ENCODE peak calls at places on chromosomes 1 and 21, in ten cellular contexts. One of them, this sample, is unnamed.
A peak's percentile ranks its signal among the peaks of the same experiment; 100 is the strongest.

GRCh38 chr1:43363283-43363934 is 4.4 kb downstream of the ELOVL1 start:
- DNase-seq in kidney: no peak
- DNase-seq in mesendoderm: no peak
- DNase-seq in pancreas: no peak
- DNase-seq in colonic mucosa: peak; percentile 64
- DNase-seq in OCI-LY7: peak; percentile 8
- DNase-seq in naive thymus-derived CD4-positive, alpha-beta T cell: no peak
- DNase-seq in SJSA1: no peak
- DNase-seq in right cardiac atrium: no peak
- DNase-seq in tibial artery: no peak
- DNase-seq in this sample: no peak

GRCh38 chr21:37868896-37869295 is 47.4 kb downstream of the KCNJ6 start:
- DNase-seq in kidney: no peak
- DNase-seq in mesendoderm: peak; percentile 12
- DNase-seq in pancreas: no peak
- DNase-seq in colonic mucosa: no peak
- DNase-seq in OCI-LY7: no peak
- DNase-seq in naive thymus-derived CD4-positive, alpha-beta T cell: no peak
- DNase-seq in SJSA1: peak; percentile 53
- DNase-seq in right cardiac atrium: no peak
- DNase-seq in tibial artery: no peak
- DNase-seq in this sample: no peak

GRCh38 chr1:89547563-89548485 is 23.2 kb downstream of the LRRC8B start:
- DNase-seq in kidney: no peak
- DNase-seq in mesendoderm: no peak
- DNase-seq in pancreas: peak; percentile 50
- DNase-seq in colonic mucosa: no peak
- DNase-seq in OCI-LY7: no peak
- DNase-seq in naive thymus-derived CD4-positive, alpha-beta T cell: no peak
- DNase-seq in SJSA1: peak; percentile 48
- DNase-seq in right cardiac atrium: no peak
- DNase-seq in tibial artery: peak; percentile 66
- DNase-seq in this sample: peak; percentile 54

GRCh38 chr1:55215194-55216021 is at the start of gene USP24:
- DNase-seq in kidney: peak; percentile 94
- DNase-seq in mesendoderm: peak; percentile 80
- DNase-seq in pancreas: peak; percentile 87
- DNase-seq in colonic mucosa: peak; percentile 89
- DNase-seq in OCI-LY7: peak; percentile 84
- DNase-seq in naive thymus-derived CD4-positive, alpha-beta T cell: peak; percentile 85
- DNase-seq in SJSA1: peak; percentile 77
- DNase-seq in right cardiac atrium: peak; percentile 79
- DNase-seq in tibial artery: peak; percentile 82
- DNase-seq in this sample: peak; percentile 71

GRCh38 chr1:150927629-150928028 is 1.5 kb downstream of the SETDB1 start:
- DNase-seq in kidney: no peak
- DNase-seq in mesendoderm: no peak
- DNase-seq in pancreas: no peak
- DNase-seq in colonic mucosa: no peak
- DNase-seq in OCI-LY7: no peak
- DNase-seq in naive thymus-derived CD4-positive, alpha-beta T cell: no peak
- DNase-seq in SJSA1: no peak
- DNase-seq in right cardiac atrium: no peak
- DNase-seq in tibial artery: no peak
- DNase-seq in this sample: no peak

GRCh38 chr21:33402011-33402979 is 918 bp upstream of the IFNGR2 start:
- DNase-seq in kidney: peak; percentile 90
- DNase-seq in mesendoderm: peak; percentile 82
- DNase-seq in pancreas: peak; percentile 50
- DNase-seq in colonic mucosa: peak; percentile 53
- DNase-seq in OCI-LY7: peak; percentile 60
- DNase-seq in naive thymus-derived CD4-positive, alpha-beta T cell: no peak
- DNase-seq in SJSA1: no peak
- DNase-seq in right cardiac atrium: peak; percentile 74
- DNase-seq in tibial artery: peak; percentile 90
- DNase-seq in this sample: peak; percentile 46

GRCh38 chr21:39562791-39563770 is 49.7 kb upstream of the B3GALT5 start:
- DNase-seq in kidney: no peak
- DNase-seq in mesendoderm: no peak
- DNase-seq in pancreas: peak; percentile 20
- DNase-seq in colonic mucosa: no peak
- DNase-seq in OCI-LY7: no peak
- DNase-seq in naive thymus-derived CD4-positive, alpha-beta T cell: no peak
- DNase-seq in SJSA1: no peak
- DNase-seq in right cardiac atrium: no peak
- DNase-seq in tibial artery: no peak
- DNase-seq in this sample: no peak

GRCh38 chr1:25135903-25136302 is 96.4 kb downstream of the SYF2 start:
- DNase-seq in kidney: no peak
- DNase-seq in mesendoderm: no peak
- DNase-seq in pancreas: no peak
- DNase-seq in colonic mucosa: no peak
- DNase-seq in OCI-LY7: no peak
- DNase-seq in naive thymus-derived CD4-positive, alpha-beta T cell: no peak
- DNase-seq in SJSA1: no peak
- DNase-seq in right cardiac atrium: no peak
- DNase-seq in tibial artery: no peak
- DNase-seq in this sample: no peak

GRCh38 chr21:45325206-45326168 is 37.8 kb upstream of the POFUT2 start:
- DNase-seq in kidney: peak; percentile 73
- DNase-seq in mesendoderm: no peak
- DNase-seq in pancreas: no peak
- DNase-seq in colonic mucosa: no peak
- DNase-seq in OCI-LY7: no peak
- DNase-seq in naive thymus-derived CD4-positive, alpha-beta T cell: no peak
- DNase-seq in SJSA1: no peak
- DNase-seq in right cardiac atrium: peak; percentile 16
- DNase-seq in tibial artery: peak; percentile 70
- DNase-seq in this sample: no peak

GRCh38 chr1:73899311-73899710 is 298.7 kb downstream of the LRRIQ3 start:
- DNase-seq in kidney: no peak
- DNase-seq in mesendoderm: peak; percentile 32
- DNase-seq in pancreas: no peak
- DNase-seq in colonic mucosa: no peak
- DNase-seq in OCI-LY7: no peak
- DNase-seq in naive thymus-derived CD4-positive, alpha-beta T cell: no peak
- DNase-seq in SJSA1: no peak
- DNase-seq in right cardiac atrium: no peak
- DNase-seq in tibial artery: no peak
- DNase-seq in this sample: no peak

GRCh38 chr1:219507432-219507831 is 105.5 kb downstream of the ZC3H11B start:
- DNase-seq in kidney: no peak
- DNase-seq in mesendoderm: no peak
- DNase-seq in pancreas: no peak
- DNase-seq in colonic mucosa: no peak
- DNase-seq in OCI-LY7: no peak
- DNase-seq in naive thymus-derived CD4-positive, alpha-beta T cell: no peak
- DNase-seq in SJSA1: no peak
- DNase-seq in right cardiac atrium: no peak
- DNase-seq in tibial artery: no peak
- DNase-seq in this sample: no peak

GRCh38 chr1:151790940-151791651 is 796 bp upstream of the TDRKH start:
- DNase-seq in kidney: no peak
- DNase-seq in mesendoderm: peak; percentile 23
- DNase-seq in pancreas: no peak
- DNase-seq in colonic mucosa: peak; percentile 35
- DNase-seq in OCI-LY7: peak; percentile 9
- DNase-seq in naive thymus-derived CD4-positive, alpha-beta T cell: no peak
- DNase-seq in SJSA1: no peak
- DNase-seq in right cardiac atrium: no peak
- DNase-seq in tibial artery: no peak
- DNase-seq in this sample: no peak

GRCh38 chr1:164588388-164589341 is 29.7 kb downstream of the PBX1 start:
- DNase-seq in kidney: peak; percentile 95
- DNase-seq in mesendoderm: peak; percentile 84
- DNase-seq in pancreas: no peak
- DNase-seq in colonic mucosa: peak; percentile 50
- DNase-seq in OCI-LY7: no peak
- DNase-seq in naive thymus-derived CD4-positive, alpha-beta T cell: no peak
- DNase-seq in SJSA1: peak; percentile 70
- DNase-seq in right cardiac atrium: peak; percentile 85
- DNase-seq in tibial artery: peak; percentile 92
- DNase-seq in this sample: no peak

GRCh38 chr1:198681247-198681646 is 42.4 kb downstream of the PTPRC start:
- DNase-seq in kidney: no peak
- DNase-seq in mesendoderm: no peak
- DNase-seq in pancreas: no peak
- DNase-seq in colonic mucosa: no peak
- DNase-seq in OCI-LY7: no peak
- DNase-seq in naive thymus-derived CD4-positive, alpha-beta T cell: no peak
- DNase-seq in SJSA1: no peak
- DNase-seq in right cardiac atrium: no peak
- DNase-seq in tibial artery: no peak
- DNase-seq in this sample: no peak

GRCh38 chr21:42039470-42039901 is 29.3 kb upstream of the ZBTB21 start:
- DNase-seq in kidney: peak; percentile 1
- DNase-seq in mesendoderm: no peak
- DNase-seq in pancreas: peak; percentile 64
- DNase-seq in colonic mucosa: no peak
- DNase-seq in OCI-LY7: no peak
- DNase-seq in naive thymus-derived CD4-positive, alpha-beta T cell: no peak
- DNase-seq in SJSA1: no peak
- DNase-seq in right cardiac atrium: no peak
- DNase-seq in tibial artery: no peak
- DNase-seq in this sample: peak; percentile 44

DNA sequence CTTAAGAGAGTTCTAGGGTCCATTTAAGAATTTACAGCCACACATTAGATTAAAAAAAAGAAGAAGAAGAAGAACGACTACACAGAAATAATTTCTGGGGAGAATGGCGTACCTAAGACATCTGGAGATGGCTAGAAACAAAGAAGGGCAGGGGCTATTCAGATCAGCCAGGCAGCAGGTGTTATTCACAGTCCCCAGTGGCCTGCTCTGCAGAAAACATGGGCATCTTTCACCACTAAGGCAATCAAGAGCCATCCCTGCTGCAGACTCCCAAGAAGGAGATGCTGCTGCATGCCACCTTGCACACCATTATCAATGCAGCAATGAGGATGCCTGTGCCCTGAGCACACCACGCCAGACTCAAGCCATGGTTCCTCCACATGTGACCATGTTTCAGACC is 7.9 kb upstream of the FCRL2 start:
- DNase-seq in kidney: no peak
- DNase-seq in mesendoderm: no peak
- DNase-seq in pancreas: no peak
- DNase-seq in colonic mucosa: no peak
- DNase-seq in OCI-LY7: peak; percentile 74
- DNase-seq in naive thymus-derived CD4-positive, alpha-beta T cell: no peak
- DNase-seq in SJSA1: no peak
- DNase-seq in right cardiac atrium: no peak
- DNase-seq in tibial artery: no peak
- DNase-seq in this sample: no peak
- H3K27ac ChIP-seq in kidney: no peak overlapping the region
- H3K27ac ChIP-seq in mesendoderm: no peak overlapping the region
- H3K27ac ChIP-seq in pancreas: no peak overlapping the region
- H3K27ac ChIP-seq in colonic mucosa: no peak overlapping the region
- H3K27ac ChIP-seq in OCI-LY7: peak overlapping the region; percentile 71
- H3K27ac ChIP-seq in naive thymus-derived CD4-positive, alpha-beta T cell: no peak overlapping the region
- H3K27ac ChIP-seq in SJSA1: no peak overlapping the region
- H3K27ac ChIP-seq in right cardiac atrium: no peak overlapping the region
- H3K27ac ChIP-seq in tibial artery: no peak overlapping the region
- H3K27ac ChIP-seq in this sample: no peak overlapping the region

GRCh38 chr1:21651214-21652042 is 17.7 kb downstream of the RAP1GAP start:
- DNase-seq in kidney: no peak
- DNase-seq in mesendoderm: peak; percentile 67
- DNase-seq in pancreas: no peak
- DNase-seq in colonic mucosa: peak; percentile 45
- DNase-seq in OCI-LY7: no peak
- DNase-seq in naive thymus-derived CD4-positive, alpha-beta T cell: peak; percentile 40
- DNase-seq in SJSA1: no peak
- DNase-seq in right cardiac atrium: no peak
- DNase-seq in tibial artery: no peak
- DNase-seq in this sample: no peak
- H3K4me3 ChIP-seq in kidney: peak overlapping the region; percentile 43
- H3K4me3 ChIP-seq in mesendoderm: peak overlapping the region; percentile 24
- H3K4me3 ChIP-seq in pancreas: peak overlapping the region; percentile 42
- H3K4me3 ChIP-seq in colonic mucosa: peak overlapping the region; percentile 36
- H3K4me3 ChIP-seq in OCI-LY7: no peak overlapping the region
- H3K4me3 ChIP-seq in naive thymus-derived CD4-positive, alpha-beta T cell: peak overlapping the region; percentile 69
- H3K4me3 ChIP-seq in SJSA1: peak overlapping the region; percentile 22
- H3K4me3 ChIP-seq in right cardiac atrium: peak overlapping the region; percentile 54
- H3K4me3 ChIP-seq in tibial artery: peak overlapping the region; percentile 49
- H3K4me3 ChIP-seq in this sample: peak overlapping the region; percentile 39

DNA sequence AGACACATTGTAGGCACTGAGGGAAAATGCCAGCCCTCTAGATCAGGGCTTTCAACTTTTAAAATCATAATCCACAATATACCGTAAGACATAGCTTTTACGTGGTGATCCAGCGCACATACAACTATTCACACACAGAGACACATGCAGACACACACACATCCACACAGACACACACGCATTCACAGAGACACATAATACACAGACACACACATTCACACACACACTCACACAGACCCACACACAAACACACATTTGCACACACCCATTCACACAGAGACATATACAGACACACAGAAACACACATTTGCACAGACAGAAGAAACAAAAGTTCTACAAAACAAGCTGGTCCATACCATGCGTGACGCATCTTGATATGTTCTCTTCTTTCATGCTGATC is 244.5 kb downstream of the RHOU start:
- DNase-seq in kidney: no peak
- DNase-seq in mesendoderm: no peak
- DNase-seq in pancreas: no peak
- DNase-seq in colonic mucosa: no peak
- DNase-seq in OCI-LY7: no peak
- DNase-seq in naive thymus-derived CD4-positive, alpha-beta T cell: no peak
- DNase-seq in SJSA1: no peak
- DNase-seq in right cardiac atrium: no peak
- DNase-seq in tibial artery: no peak
- DNase-seq in this sample: no peak
- H3K4me1 ChIP-seq in kidney: peaks cover 10% of the 10 kb centered on the region
- H3K4me1 ChIP-seq in mesendoderm: peaks cover 6% of the 10 kb centered on the region
- H3K4me1 ChIP-seq in pancreas: no peaks in the 10 kb centered on the region
- H3K4me1 ChIP-seq in colonic mucosa: no peaks in the 10 kb centered on the region
- H3K4me1 ChIP-seq in OCI-LY7: no peaks in the 10 kb centered on the region
- H3K4me1 ChIP-seq in naive thymus-derived CD4-positive, alpha-beta T cell: no peaks in the 10 kb centered on the region
- H3K4me1 ChIP-seq in SJSA1: peaks cover 4% of the 10 kb centered on the region
- H3K4me1 ChIP-seq in right cardiac atrium: peaks cover 5% of the 10 kb centered on the region
- H3K4me1 ChIP-seq in tibial artery: peaks cover 11% of the 10 kb centered on the region
- H3K4me1 ChIP-seq in this sample: peaks cover 5% of the 10 kb centered on the region

GRCh38 chr1:113190078-113190477 is 117.1 kb downstream of the LRIG2 start:
- DNase-seq in kidney: no peak
- DNase-seq in mesendoderm: no peak
- DNase-seq in pancreas: no peak
- DNase-seq in colonic mucosa: no peak
- DNase-seq in OCI-LY7: no peak
- DNase-seq in naive thymus-derived CD4-positive, alpha-beta T cell: no peak
- DNase-seq in SJSA1: no peak
- DNase-seq in right cardiac atrium: no peak
- DNase-seq in tibial artery: no peak
- DNase-seq in this sample: no peak
- H3K27ac ChIP-seq in kidney: no peak overlapping the region
- H3K27ac ChIP-seq in mesendoderm: no peak overlapping the region
- H3K27ac ChIP-seq in pancreas: no peak overlapping the region
- H3K27ac ChIP-seq in colonic mucosa: no peak overlapping the region
- H3K27ac ChIP-seq in OCI-LY7: no peak overlapping the region
- H3K27ac ChIP-seq in naive thymus-derived CD4-positive, alpha-beta T cell: no peak overlapping the region
- H3K27ac ChIP-seq in SJSA1: no peak overlapping the region
- H3K27ac ChIP-seq in right cardiac atrium: no peak overlapping the region
- H3K27ac ChIP-seq in tibial artery: no peak overlapping the region
- H3K27ac ChIP-seq in this sample: no peak overlapping the region